ENCODE peak calls at places on chromosomes 7 and 10, in eight cellular contexts. X, H, Y, M, U, A, Z and F are unnamed samples.

GRCh38 chr7:39187130-39187529 is 209.4 kb downstream of the POU6F2 start:
- ATAC-seq in Y (no peak), H (no peak), U (no peak), X (no peak), Z (no peak), M (no peak), A (no peak), F (no peak)

GRCh38 chr7:51613911-51614344 is 297.3 kb upstream of the COBL start:
- ATAC-seq in X (no peak), H (peak; percentile 85), A (no peak), U (no peak), Z (no peak), M (no peak), Y (no peak), F (peak; percentile 82)

GRCh38 chr10:72315054-72315453 is 39.7 kb downstream of the DNAJB12 start:
- ATAC-seq in H (no peak), Z (no peak), M (no peak), U (no peak), X (no peak), Y (no peak), A (no peak), F (no peak)

GRCh38 chr10:73591935-73592699 is 975 bp upstream of the USP54 start:
- ATAC-seq in A (peak; percentile 94), Z (peak; percentile 95), H (peak; percentile 90), X (peak; percentile 93), M (peak; percentile 94), Y (peak; percentile 92), U (peak; percentile 65), F (peak; percentile 71)

GRCh38 chr7:102843850-102844249 is 69.0 kb upstream of the LRRC17 start:
- ATAC-seq in H (no peak), U (no peak), A (no peak), M (no peak), Z (no peak), Y (no peak), X (no peak), F (no peak)

GRCh38 chr7:98115746-98116525 is 9.3 kb downstream of the LMTK2 start:
- ATAC-seq in M (no peak), Y (no peak), U (no peak), X (no peak), H (no peak), A (no peak), Z (no peak), F (no peak)

GRCh38 chr10:124291009-124291671 is 127.6 kb downstream of the OAT start:
- ATAC-seq in X (peak; percentile 67), H (peak; percentile 80), Z (no peak), U (no peak), A (no peak), Y (no peak), M (peak; percentile 14), F (peak; percentile 74)

GRCh38 chr10:15182541-15183207 is 14.2 kb upstream of the NMT2 start:
- ATAC-seq in X (no peak), M (no peak), A (no peak), U (peak; percentile 57), H (no peak), Z (peak; percentile 73), Y (no peak), F (no peak)

GRCh38 chr7:34991938-34992840 is 45.1 kb downstream of the DPY19L1 start:
- ATAC-seq in X (peak; percentile 80), M (peak; percentile 40), H (peak; percentile 75), Z (peak; percentile 59), A (peak; percentile 71), Y (no peak), U (peak; percentile 85), F (no peak)

GRCh38 chr10:114308470-114309110 is 69.5 kb downstream of the VWA2 start:
- ATAC-seq in U (no peak), Y (no peak), X (no peak), H (no peak), Z (no peak), A (no peak), M (no peak), F (no peak)

GRCh38 chr10:75137533-75138438 is 26.3 kb downstream of the SAMD8 start:
- ATAC-seq in M (no peak), A (peak; percentile 85), Y (peak; percentile 61), H (peak; percentile 78), X (peak; percentile 73), Z (peak; percentile 94), U (peak; percentile 64), F (no peak)

DNA sequence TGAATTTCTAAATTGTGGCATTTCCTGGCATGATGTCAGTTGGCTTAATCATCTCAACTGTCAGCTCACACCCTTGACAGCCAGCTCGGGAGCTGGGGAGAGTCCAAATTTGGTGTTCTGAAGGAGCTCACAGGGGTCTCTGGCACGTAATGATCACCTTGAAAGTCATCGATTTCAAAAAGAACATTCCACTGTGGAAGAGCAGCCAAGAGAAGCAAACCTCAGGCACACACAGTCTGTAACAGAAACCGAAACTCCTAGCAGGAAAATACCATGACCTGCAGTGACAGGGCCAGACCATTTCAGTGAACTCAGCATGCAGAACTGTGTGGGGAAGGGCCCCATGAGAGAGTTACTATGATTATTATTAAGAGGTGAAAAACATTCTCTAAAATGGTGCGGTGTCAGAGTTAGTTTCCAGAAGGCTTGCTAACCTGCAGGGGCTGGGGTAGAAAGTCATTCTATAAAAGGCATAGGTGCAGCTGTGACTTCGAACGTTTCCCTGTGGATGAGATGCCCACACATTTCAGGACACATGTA is 26.4 kb upstream of the KLF6 start:
- ATAC-seq in H (peak; percentile 69), Y (peak; percentile 58), A (no peak), X (peak; percentile 66), M (peak; percentile 63), U (peak; percentile 63), Z (peak; percentile 7), F (peak; percentile 59)
- H3K4me3 ChIP-seq in H (peak overlapping the region; percentile 3), Y (no peak overlapping the region), A (no peak overlapping the region), X (no peak overlapping the region), M (no peak overlapping the region), U (peak overlapping the region; percentile 17), Z (no peak overlapping the region), F (peak overlapping the region; percentile 13)

DNA sequence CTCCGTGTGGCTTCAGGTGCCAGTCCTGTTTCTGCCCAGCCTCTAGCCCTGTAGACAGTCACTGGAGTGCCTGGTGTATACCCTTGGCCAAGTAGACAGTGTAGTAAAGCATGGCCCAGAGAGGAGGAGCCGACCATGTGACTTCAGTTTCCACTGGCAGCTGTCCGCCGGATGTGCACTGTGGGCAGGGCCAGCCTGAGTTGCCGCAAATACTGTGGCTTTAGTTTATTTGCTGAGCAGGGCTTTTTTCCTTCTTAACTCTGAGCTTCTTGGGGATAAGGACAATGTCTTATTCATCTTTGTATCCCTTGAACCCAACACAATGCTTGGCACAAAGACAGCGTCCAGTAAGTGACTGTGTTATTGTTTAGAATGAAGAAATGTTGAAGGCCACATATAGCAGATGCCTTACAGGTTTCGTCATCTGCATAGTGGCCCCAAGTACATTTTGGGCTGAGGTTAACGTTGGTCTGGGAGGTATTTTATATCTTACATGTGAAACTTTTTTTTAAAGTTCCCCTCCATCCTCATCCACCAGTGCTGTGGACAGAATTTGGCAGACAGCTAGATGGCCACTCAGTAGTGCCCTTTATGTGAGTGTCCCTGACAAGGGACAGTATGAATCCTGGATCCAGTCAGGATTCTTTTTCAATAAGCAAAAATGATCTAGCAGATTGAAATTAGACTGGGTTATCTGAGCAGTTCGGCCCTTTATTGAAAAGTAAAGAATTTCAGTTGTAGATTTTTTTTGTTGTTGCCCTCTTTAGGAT is 40.6 kb downstream of the CYP17A1 start:
- ATAC-seq in M (peak; percentile 83), Z (peak; percentile 71), Y (peak; percentile 82), A (no peak), X (peak; percentile 94), H (peak; percentile 97), U (peak; percentile 82), F (peak; percentile 92)
- TF ChIP-seq POLR2A in M (no peak), Z (no peak), Y (peak; percentile 88), A (no peak), X (peak; percentile 77), H (no peak), U (no peak), F (peak; percentile 28)

GRCh38 chr7:93014410-93014809 is 103.4 kb downstream of the SAMD9 start:
- ATAC-seq in H (peak; percentile 74), A (no peak), Y (no peak), Z (peak; percentile 16), X (peak; percentile 20), U (no peak), M (peak; percentile 27), F (no peak)
- H3K27ac ChIP-seq in H (no peak overlapping the region), A (no peak overlapping the region), Y (no peak overlapping the region), Z (peak overlapping the region; percentile 4), X (no peak overlapping the region), U (peak overlapping the region; percentile 93), M (peak overlapping the region; percentile 7), F (no peak overlapping the region)

GRCh38 chr10:92327445-92328433 is 36.8 kb downstream of the MARCHF5 start:
- ATAC-seq in A (no peak), Y (peak; percentile 68), Z (no peak), X (peak; percentile 79), H (no peak), U (no peak), M (no peak), F (no peak)
- H3K4me3 ChIP-seq in A (no peak overlapping the region), Y (no peak overlapping the region), Z (no peak overlapping the region), X (no peak overlapping the region), H (no peak overlapping the region), U (no peak overlapping the region), M (no peak overlapping the region), F (no peak overlapping the region)

GRCh38 chr10:6146921-6147320 is 55.8 kb upstream of the PFKFB3 start:
- ATAC-seq in H (no peak), X (no peak), A (no peak), U (no peak), Z (no peak), M (no peak), Y (no peak), F (no peak)

GRCh38 chr10:6145414-6145978 is 56.7 kb downstream of the RBM17 start:
- ATAC-seq in Y (no peak), M (peak; percentile 31), X (peak; percentile 2), H (no peak), A (no peak), U (peak; percentile 5), Z (peak; percentile 42), F (no peak)

GRCh38 chr10:6145979-6146432 is 56.7 kb upstream of the PFKFB3 start:
- ATAC-seq in M (no peak), Z (no peak), Y (no peak), U (no peak), X (no peak), A (no peak), H (no peak), F (no peak)

GRCh38 chr10:6143128-6143527 is 54.3 kb downstream of the RBM17 start:
- ATAC-seq in Y (no peak), Z (no peak), U (no peak), M (no peak), A (no peak), H (no peak), X (peak; percentile 3), F (no peak)

DNA sequence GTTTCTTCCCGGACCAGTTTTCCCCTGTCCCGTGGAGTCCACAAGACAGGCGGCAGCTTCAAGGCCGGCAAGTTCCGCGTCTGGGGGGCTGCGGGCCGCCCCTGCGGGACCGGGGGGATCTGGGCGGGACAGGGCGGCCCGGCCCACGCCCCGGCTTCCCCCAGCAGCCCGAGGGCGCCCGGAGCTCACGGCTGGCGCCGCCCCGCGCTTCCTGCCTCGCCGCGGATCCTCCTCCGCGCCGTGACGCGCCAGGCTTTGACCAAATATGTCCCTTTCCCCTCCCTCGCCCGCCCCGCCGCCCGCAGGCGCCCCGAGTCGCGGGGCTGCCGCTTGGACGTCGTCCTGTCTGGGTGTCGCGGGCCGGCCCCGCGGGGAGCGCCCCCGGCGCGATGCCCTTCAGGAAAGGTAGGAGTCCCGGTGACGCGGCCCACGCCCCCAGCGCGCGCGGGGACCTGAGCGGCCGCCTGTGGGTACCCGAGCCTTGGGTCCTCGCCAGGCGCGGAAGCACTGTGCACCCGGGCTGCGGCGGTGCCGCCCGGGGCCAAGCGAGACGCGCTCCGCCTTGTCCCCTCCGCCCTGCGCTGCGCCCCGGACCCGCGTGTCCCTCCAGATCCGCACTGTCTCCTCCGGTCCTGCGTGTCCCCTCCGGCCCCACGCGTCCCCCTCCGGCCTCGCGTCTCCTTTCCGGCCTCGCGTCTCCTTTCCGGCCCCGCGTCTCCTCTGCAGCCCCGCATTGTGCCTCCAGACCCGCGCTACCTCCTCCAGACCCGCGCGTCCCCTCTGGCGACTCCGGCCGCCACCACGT is 56.0 kb downstream of the RBM17 start:
- ATAC-seq in A (peak; percentile 91), H (peak; percentile 93), U (peak; percentile 89), X (peak; percentile 86), Z (peak; percentile 93), Y (peak; percentile 71), M (peak; percentile 90), F (peak; percentile 94)
- TF ChIP-seq POLR2A in A (peak; percentile 52), H (no peak), U (peak; percentile 90), X (peak; percentile 82), Z (peak; percentile 71), Y (peak; percentile 98), M (peak; percentile 54), F (peak; percentile 85)